ENCODE peak calls at places on chromosomes 16 and 17, in six cellular contexts. A is H1; H is naive thymus-derived CD4-positive, alpha-beta T cell; C is fibroblast of lung; S is transverse colon; P is ascending aorta. T is an unnamed sample.

GRCh38 chr16:88628512-88628974 is 9.8 kb upstream of the IL17C start:
- DNase-seq in A (peak; percentile 54), H (no peak), C (no peak), S (no peak), P (no peak), T (no peak)

GRCh38 chr17:72660274-72661092 is 432.0 kb downstream of the SLC39A11 start:
- DNase-seq in A (no peak), H (no peak), C (no peak), S (no peak), P (no peak), T (no peak)

GRCh38 chr17:82772026-82772425 is 20.2 kb downstream of the TBCD start:
- DNase-seq in A (no peak), H (no peak), C (peak; percentile 77), S (peak; percentile 62), P (no peak), T (no peak)

GRCh38 chr16:80027007-80027965 is 426.7 kb upstream of the MAF start:
- DNase-seq in A (peak; percentile 78), H (no peak), C (peak; percentile 39), S (peak; percentile 40), P (peak; percentile 26), T (peak; percentile 22)

GRCh38 chr17:47703671-47704070 is 9.7 kb downstream of the TBKBP1 start:
- DNase-seq in A (no peak), H (no peak), C (no peak), S (no peak), P (no peak), T (no peak)

GRCh38 chr17:27502526-27503324 is 46.5 kb downstream of the KSR1 start:
- DNase-seq in A (no peak), H (no peak), C (peak; percentile 89), S (no peak), P (no peak), T (no peak)

GRCh38 chr16:35743101-35743692 is 2283.8 kb downstream of the TP53TG3F start:
- DNase-seq in A (no peak), H (no peak), C (no peak), S (no peak), P (no peak), T (no peak)

GRCh38 chr17:27559996-27560481 is 70.9 kb upstream of the LGALS9 start:
- DNase-seq in A (no peak), H (no peak), C (peak; percentile 98), S (peak; percentile 39), P (no peak), T (peak; percentile 58)

GRCh38 chr17:67289174-67289876 is 44.3 kb upstream of the HELZ start:
- DNase-seq in A (no peak), H (no peak), C (peak; percentile 88), S (peak; percentile 30), P (no peak), T (peak; percentile 57)

GRCh38 chr16:65071371-65072311 is 50.2 kb downstream of the CDH11 start:
- DNase-seq in A (no peak), H (no peak), C (peak; percentile 73), S (peak; percentile 12), P (peak; percentile 16), T (no peak)

GRCh38 chr17:45156242-45156641 is 5.4 kb upstream of the HEXIM2 start:
- DNase-seq in A (no peak), H (no peak), C (no peak), S (no peak), P (no peak), T (no peak)

GRCh38 chr17:7207120-7208001 is 12.3 kb downstream of the DLG4 start:
- DNase-seq in A (no peak), H (no peak), C (no peak), S (no peak), P (no peak), T (no peak)

GRCh38 chr16:84689126-84689525 is 10.7 kb upstream of the USP10 start:
- DNase-seq in A (no peak), H (no peak), C (peak; percentile 76), S (no peak), P (no peak), T (no peak)

GRCh38 chr17:10050597-10051101 is 145.6 kb upstream of the RCVRN start:
- DNase-seq in A (no peak), H (no peak), C (peak; percentile 82), S (no peak), P (no peak), T (no peak)

GRCh38 chr17:20702692-20703091 is 123.2 kb downstream of the CDRT15L2 start:
- DNase-seq in A (no peak), H (no peak), C (no peak), S (no peak), P (no peak), T (no peak)

GRCh38 chr17:73644145-73645049 is at the start of gene SDK2:
- DNase-seq in A (no peak), H (peak; percentile 15), C (no peak), S (no peak), P (no peak), T (peak; percentile 39)

GRCh38 chr17:14143678-14144077 is 74.4 kb downstream of the COX10 start:
- DNase-seq in A (no peak), H (no peak), C (no peak), S (peak; percentile 17), P (no peak), T (no peak)

GRCh38 chr17:7029659-7030058 is 6.2 kb upstream of the SLC16A13 start:
- DNase-seq in A (no peak), H (no peak), C (no peak), S (peak; percentile 35), P (no peak), T (peak; percentile 81)

GRCh38 chr17:15239471-15239870 is 25.7 kb downstream of the PMP22 start:
- DNase-seq in A (no peak), H (no peak), C (no peak), S (no peak), P (no peak), T (no peak)

GRCh38 chr16:4904108-4904941 is 32.6 kb downstream of the PPL start:
- DNase-seq in A (no peak), H (no peak), C (no peak), S (no peak), P (no peak), T (no peak)

GRCh38 chr17:79740413-79740812 is 9.7 kb downstream of the ENPP7 start:
- DNase-seq in A (no peak), H (no peak), C (no peak), S (no peak), P (no peak), T (no peak)

GRCh38 chr17:45019177-45019711 is 32.2 kb downstream of the DCAKD start:
- DNase-seq in A (no peak), H (peak; percentile 37), C (peak; percentile 44), S (peak; percentile 51), P (no peak), T (peak; percentile 66)

GRCh38 chr17:39769974-39770587 is 32.3 kb downstream of the GRB7 start:
- DNase-seq in A (no peak), H (no peak), C (no peak), S (no peak), P (no peak), T (peak; percentile 32)

GRCh38 chr17:39772987-39773664 is 35.4 kb downstream of the GRB7 start:
- DNase-seq in A (no peak), H (no peak), C (no peak), S (no peak), P (no peak), T (no peak)

GRCh38 chr17:39775075-39775474 is 37.3 kb downstream of the GRB7 start:
- DNase-seq in A (no peak), H (no peak), C (no peak), S (no peak), P (no peak), T (no peak)

GRCh38 chr17:39774043-39774442 is 36.3 kb downstream of the GRB7 start:
- DNase-seq in A (no peak), H (no peak), C (no peak), S (no peak), P (no peak), T (no peak)

GRCh38 chr17:39772415-39772814 is 34.7 kb downstream of the GRB7 start:
- DNase-seq in A (no peak), H (no peak), C (no peak), S (no peak), P (no peak), T (no peak)
- H3K4me1 ChIP-seq in A (no peaks in the 10 kb centered on the region), H (peaks cover 90% of the 10 kb centered on the region), C (no peaks in the 10 kb centered on the region), S (no peaks in the 10 kb centered on the region), P (no peaks in the 10 kb centered on the region), T (peaks cover 10% of the 10 kb centered on the region)

DNA sequence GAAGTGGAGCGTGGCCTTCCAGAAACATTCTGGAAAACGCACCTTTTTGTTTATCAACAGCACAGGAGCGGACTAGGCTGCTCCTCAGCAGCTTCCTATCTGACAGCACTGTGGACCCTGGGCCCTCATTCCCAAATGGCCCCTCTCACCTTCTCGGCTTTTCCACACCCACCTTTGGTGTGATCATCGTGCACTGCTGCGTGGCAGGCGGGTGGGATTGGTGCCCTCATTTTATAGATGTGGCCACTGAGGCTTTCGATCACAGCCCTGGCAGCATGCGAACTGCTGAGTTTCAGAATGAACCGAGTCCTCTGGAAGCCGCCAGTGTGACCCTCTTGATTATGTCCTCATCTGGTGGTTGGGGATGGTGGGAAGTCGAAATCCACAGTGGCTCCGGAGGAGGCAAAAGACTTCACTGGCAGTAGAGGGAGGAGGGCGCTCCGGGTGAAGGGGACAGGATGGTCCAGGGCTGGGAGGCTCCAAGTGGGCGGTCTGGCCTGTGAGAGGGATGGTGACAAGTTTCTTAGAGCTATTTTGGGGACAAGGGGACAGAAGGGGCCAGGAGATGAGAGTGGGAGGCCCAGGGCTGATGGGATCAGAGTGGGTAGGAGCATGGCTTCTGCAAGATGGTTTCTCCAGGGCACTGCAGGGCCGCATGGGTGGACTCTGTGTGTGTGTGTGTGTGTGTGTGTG is 49.5 kb downstream of the NKD1 start:
- DNase-seq in A (no peak), H (no peak), C (no peak), S (no peak), P (no peak), T (no peak)
- H3K4me1 ChIP-seq in A (peaks cover 8% of the 10 kb centered on the region), H (peaks cover 26% of the 10 kb centered on the region), C (peaks cover 2% of the 10 kb centered on the region), S (peaks cover 18% of the 10 kb centered on the region), P (peaks cover 34% of the 10 kb centered on the region), T (peaks cover 23% of the 10 kb centered on the region)

GRCh38 chr16:81454044-81454443 is 9.4 kb downstream of the CMIP start:
- DNase-seq in A (no peak), H (no peak), C (no peak), S (no peak), P (no peak), T (no peak)
- H3K4me1 ChIP-seq in A (peaks cover 21% of the 10 kb centered on the region), H (peaks cover 28% of the 10 kb centered on the region), C (peaks cover 3% of the 10 kb centered on the region), S (peaks cover 65% of the 10 kb centered on the region), P (no peaks in the 10 kb centered on the region), T (peaks cover 21% of the 10 kb centered on the region)

DNA sequence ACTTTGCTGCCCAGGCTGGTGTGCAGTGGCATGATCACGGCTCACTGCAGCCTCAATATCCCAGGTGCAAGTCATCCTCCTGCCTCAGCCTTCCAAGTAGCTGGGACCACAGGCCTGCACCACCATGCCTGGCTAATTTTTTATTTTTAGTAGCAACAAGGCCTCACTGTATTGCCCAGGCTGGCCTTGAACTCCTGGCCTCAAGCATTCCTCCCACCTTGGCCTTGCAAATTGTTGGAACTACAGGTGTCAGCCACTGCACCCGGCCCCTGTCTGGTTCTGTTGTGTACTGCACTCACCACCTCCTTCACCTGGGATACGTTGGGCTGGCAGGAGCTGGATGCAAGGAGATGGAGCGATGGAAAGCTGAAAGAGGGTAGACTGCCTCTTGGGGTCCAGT is 8.5 kb downstream of the PLA2G15 start:
- DNase-seq in A (no peak), H (no peak), C (no peak), S (no peak), P (no peak), T (no peak)
- H3K4me1 ChIP-seq in A (no peaks in the 10 kb centered on the region), H (peaks cover 6% of the 10 kb centered on the region), C (peaks cover 2% of the 10 kb centered on the region), S (peaks cover 18% of the 10 kb centered on the region), P (peaks cover 10% of the 10 kb centered on the region), T (peaks cover 7% of the 10 kb centered on the region)

GRCh38 chr17:30521766-30522165 is 44.6 kb downstream of the GOSR1 start:
- DNase-seq in A (no peak), H (no peak), C (no peak), S (no peak), P (no peak), T (no peak)
- H3K4me1 ChIP-seq in A (no peaks in the 10 kb centered on the region), H (no peaks in the 10 kb centered on the region), C (peaks cover 13% of the 10 kb centered on the region), S (no peaks in the 10 kb centered on the region), P (peaks cover 3% of the 10 kb centered on the region), T (no peaks in the 10 kb centered on the region)

GRCh38 chr17:50055426-50056216 is at the start of gene ITGA3:
- DNase-seq in A (peak; percentile 84), H (peak; percentile 29), C (peak; percentile 86), S (peak; percentile 90), P (no peak), T (peak; percentile 53)
- H3K4me1 ChIP-seq in A (peaks cover 21% of the 10 kb centered on the region), H (peaks cover 7% of the 10 kb centered on the region), C (peaks cover 49% of the 10 kb centered on the region), S (peaks cover 52% of the 10 kb centered on the region), P (peaks cover 32% of the 10 kb centered on the region), T (no peaks in the 10 kb centered on the region)